ENCODE peak calls at places on chromosomes 3 and 15, in nine cellular contexts. Q is HCT116; W is heart right ventricle; Z is Panc1; E is CD8-positive, alpha-beta T cell; D is cardiac muscle cell; B is endothelial cell of umbilical vein; A is CD4-positive, alpha-beta T cell; T is transverse colon. F is an unnamed sample.

GRCh38 chr3:29746163-29746562 is 465.3 kb downstream of the RBMS3 start:
- DNase-seq in E (no peak), W (no peak), D (no peak), A (no peak), B (peak; percentile 84), Z (no peak), Q (no peak), T (no peak), F (no peak)

GRCh38 chr3:167110906-167111305 is 269.2 kb downstream of the ZBBX start:
- DNase-seq in Z (no peak), A (no peak), T (no peak), W (no peak), B (no peak), E (no peak), D (no peak), Q (no peak), F (peak; percentile 11)

GRCh38 chr3:32303051-32303786 is 64.7 kb downstream of the CMTM8 start:
- DNase-seq in Q (no peak), B (no peak), E (no peak), T (no peak), W (no peak), Z (no peak), D (peak; percentile 70), A (peak; percentile 55), F (no peak)

GRCh38 chr3:181700168-181701087 is 11.3 kb upstream of the SOX2 start:
- DNase-seq in A (no peak), T (peak; percentile 64), E (no peak), W (peak; percentile 24), D (peak; percentile 81), Q (peak; percentile 69), Z (peak; percentile 64), B (peak; percentile 89), F (peak; percentile 72)

GRCh38 chr3:126130981-126131750 is 47.2 kb upstream of the SLC41A3 start:
- DNase-seq in E (no peak), W (no peak), B (no peak), D (no peak), Z (no peak), T (peak; percentile 5), Q (no peak), A (no peak), F (no peak)

GRCh38 chr15:39084683-39085530 is 496.0 kb upstream of the THBS1 start:
- DNase-seq in Z (no peak), D (peak; percentile 95), A (no peak), Q (no peak), E (no peak), W (no peak), T (peak; percentile 23), B (no peak), F (no peak)

GRCh38 chr3:182357928-182358327 is 435.4 kb upstream of the ATP11B start:
- DNase-seq in W (no peak), T (no peak), Z (no peak), D (no peak), Q (no peak), B (no peak), E (no peak), A (no peak), F (no peak)

GRCh38 chr3:79543618-79544017 is 224.2 kb downstream of the ROBO1 start:
- DNase-seq in W (no peak), E (no peak), D (no peak), Z (no peak), A (no peak), B (no peak), T (no peak), Q (no peak), F (no peak)

GRCh38 chr3:105518806-105519418 is 152.2 kb downstream of the ALCAM start:
- DNase-seq in B (peak; percentile 78), D (peak; percentile 80), A (no peak), T (no peak), E (no peak), W (no peak), Q (peak; percentile 54), Z (peak; percentile 62), F (peak; percentile 31)

GRCh38 chr3:112304611-112305010 is 10.6 kb upstream of the SLC9C1 start:
- DNase-seq in E (no peak), A (no peak), Z (no peak), D (peak; percentile 49), W (no peak), T (no peak), Q (no peak), B (no peak), F (no peak)

GRCh38 chr15:64683378-64683777 is 92.0 kb downstream of the RBPMS2 start:
- DNase-seq in B (no peak), Z (no peak), A (no peak), W (no peak), Q (no peak), E (no peak), D (no peak), T (no peak), F (no peak)

GRCh38 chr15:69798481-69799315 is 299.0 kb downstream of the TLE3 start:
- DNase-seq in D (peak; percentile 24), E (no peak), Z (no peak), B (peak; percentile 77), Q (no peak), A (no peak), W (no peak), T (no peak), F (no peak)

GRCh38 chr15:93460717-93461116 is 371.7 kb upstream of the RGMA start:
- DNase-seq in D (no peak), B (no peak), A (no peak), W (no peak), Q (no peak), Z (no peak), E (no peak), T (no peak), F (no peak)

GRCh38 chr3:50365080-50365841 is 5.9 kb upstream of the TMEM115 start:
- DNase-seq in A (peak; percentile 95), D (peak; percentile 76), Q (peak; percentile 70), Z (no peak), W (peak; percentile 86), T (peak; percentile 96), B (peak; percentile 67), E (peak; percentile 89), F (peak; percentile 90)
- TF ChIP-seq CTCF in A (no peak), D (no peak), Q (no peak), Z (no peak), W (no peak), T (no peak), B (no peak), E (no peak), F (no peak)

GRCh38 chr3:189898559-189899153 is 222.0 kb downstream of the P3H2 start:
- DNase-seq in A (no peak), Z (no peak), B (no peak), E (no peak), W (no peak), Q (no peak), T (no peak), D (peak; percentile 33), F (no peak)
- H3K27ac ChIP-seq in A (no peak overlapping the region), Z (no peak overlapping the region), B (no peak overlapping the region), E (no peak overlapping the region), W (no peak overlapping the region), Q (no peak overlapping the region), T (no peak overlapping the region), D (no peak overlapping the region), F (no peak overlapping the region)

GRCh38 chr15:59376735-59377134 is 4.1 kb upstream of the MYO1E start:
- DNase-seq in D (peak; percentile 39), A (no peak), B (peak; percentile 37), T (no peak), Q (no peak), W (no peak), Z (no peak), E (no peak), F (no peak)
- TF ChIP-seq CTCF in D (no peak), A (no peak), B (no peak), T (no peak), Q (peak; percentile 23), W (peak; percentile 47), Z (no peak), E (no peak), F (peak; percentile 32)

GRCh38 chr3:14455571-14456317 is 53.3 kb downstream of the SLC6A6 start:
- DNase-seq in D (no peak), B (no peak), Q (no peak), T (no peak), W (no peak), Z (no peak), E (no peak), A (no peak), F (no peak)

GRCh38 chr3:14456794-14457193 is 54.4 kb downstream of the SLC6A6 start:
- DNase-seq in W (no peak), Q (no peak), D (no peak), A (no peak), Z (no peak), E (no peak), T (no peak), B (no peak), F (no peak)

GRCh38 chr3:14457999-14458398 is 55.6 kb downstream of the SLC6A6 start:
- DNase-seq in Q (no peak), T (no peak), Z (no peak), D (peak; percentile 20), W (no peak), E (no peak), B (no peak), A (no peak), F (no peak)

GRCh38 chr3:14458434-14459280 is 56.3 kb downstream of the SLC6A6 start:
- DNase-seq in Q (no peak), D (no peak), B (peak; percentile 24), E (no peak), A (no peak), W (no peak), Z (no peak), T (no peak), F (no peak)

DNA sequence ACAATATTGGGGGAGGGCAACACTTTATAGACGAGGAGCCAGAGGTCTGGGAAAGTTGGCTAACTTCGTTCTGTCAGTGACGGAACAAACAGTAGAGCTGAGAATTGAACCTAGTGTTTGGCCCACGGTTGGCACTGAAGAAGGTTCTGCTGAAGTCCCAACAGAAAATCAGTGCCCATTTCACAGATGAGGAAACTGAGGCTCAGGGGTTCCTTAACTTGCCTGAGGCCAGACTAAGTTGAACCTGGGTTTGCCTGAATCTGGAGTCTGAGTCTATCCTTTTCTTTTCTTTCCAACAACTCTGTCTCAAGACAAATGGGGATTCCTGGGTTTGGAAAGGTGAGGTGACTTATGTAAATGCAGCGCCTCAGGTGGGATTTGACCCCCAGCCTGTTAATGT is 55.1 kb downstream of the SLC6A6 start:
- DNase-seq in W (no peak), T (no peak), Z (no peak), D (no peak), B (no peak), E (no peak), A (no peak), Q (no peak), F (no peak)
- H3K27ac ChIP-seq in W (no peak overlapping the region), T (no peak overlapping the region), Z (peak overlapping the region; percentile 39), D (no peak overlapping the region), B (no peak overlapping the region), E (no peak overlapping the region), A (no peak overlapping the region), Q (no peak overlapping the region), F (peak overlapping the region; percentile 5)